ENCODE peak calls at places on chromosome 5, in ten cellular contexts. P is heart left ventricle, W is sigmoid colon, Z is heart right ventricle, U is IMR-90, Q is stomach, H is cardiac muscle cell, K is lower lobe of right lung, A is kidney epithelial cell, O is fibroblast of lung. E is an unnamed sample.
A peak's percentile ranks its signal among the peaks of the same experiment; 100 is the strongest.

GRCh38 chr5:102226321-102226720 is 69.8 kb downstream of the SLCO4C1 start:
- DNase-seq in P (no peak), W (no peak), Z (no peak), U (no peak), Q (no peak), H (no peak), K (no peak), A (no peak), O (no peak), E (no peak)

GRCh38 chr5:124342027-124342471 is 404.4 kb downstream of the ZNF608 start:
- DNase-seq in P (peak; percentile 30), W (peak; percentile 62), Z (no peak), U (peak; percentile 24), Q (no peak), H (peak; percentile 12), K (no peak), A (no peak), O (peak; percentile 97), E (peak; percentile 26)

GRCh38 chr5:123471385-123471784 is 40.6 kb upstream of the CSNK1G3 start:
- DNase-seq in P (no peak), W (no peak), Z (no peak), U (no peak), Q (no peak), H (no peak), K (no peak), A (no peak), O (no peak), E (no peak)

GRCh38 chr5:144436007-144436406 is 265.3 kb downstream of the KCTD16 start:
- DNase-seq in P (no peak), W (no peak), Z (no peak), U (no peak), Q (no peak), H (no peak), K (no peak), A (no peak), O (no peak), E (no peak)

GRCh38 chr5:17238521-17239041 is 21.1 kb downstream of the BASP1 start:
- DNase-seq in P (no peak), W (no peak), Z (no peak), U (peak; percentile 82), Q (no peak), H (no peak), K (no peak), A (no peak), O (peak; percentile 52), E (no peak)

GRCh38 chr5:35246411-35246810 is 16.1 kb upstream of the PRLR start:
- DNase-seq in P (no peak), W (no peak), Z (no peak), U (no peak), Q (no peak), H (peak; percentile 15), K (no peak), A (no peak), O (no peak), E (no peak)

GRCh38 chr5:39399135-39400036 is 25.4 kb downstream of the DAB2 start:
- DNase-seq in P (no peak), W (peak; percentile 73), Z (no peak), U (peak; percentile 98), Q (no peak), H (no peak), K (no peak), A (peak; percentile 94), O (peak; percentile 99), E (peak; percentile 96)

GRCh38 chr5:119453045-119453383 is 717 bp downstream of the HSD17B4 start:
- DNase-seq in P (no peak), W (no peak), Z (no peak), U (peak; percentile 38), Q (peak; percentile 56), H (peak; percentile 28), K (peak; percentile 49), A (no peak), O (peak; percentile 65), E (no peak)

GRCh38 chr5:458547-459353 is 15.8 kb downstream of the EXOC3 start:
- DNase-seq in P (no peak), W (peak; percentile 57), Z (no peak), U (peak; percentile 65), Q (no peak), H (no peak), K (no peak), A (peak; percentile 75), O (no peak), E (peak; percentile 31)

GRCh38 chr5:122110990-122111389 is 18.4 kb upstream of the ZNF474 start:
- DNase-seq in P (no peak), W (no peak), Z (no peak), U (no peak), Q (no peak), H (no peak), K (no peak), A (no peak), O (no peak), E (no peak)

GRCh38 chr5:38463634-38464521 is 92.6 kb downstream of the LIFR start:
- DNase-seq in P (no peak), W (peak; percentile 74), Z (no peak), U (peak; percentile 93), Q (no peak), H (no peak), K (no peak), A (peak; percentile 91), O (peak; percentile 92), E (peak; percentile 67)

DNA sequence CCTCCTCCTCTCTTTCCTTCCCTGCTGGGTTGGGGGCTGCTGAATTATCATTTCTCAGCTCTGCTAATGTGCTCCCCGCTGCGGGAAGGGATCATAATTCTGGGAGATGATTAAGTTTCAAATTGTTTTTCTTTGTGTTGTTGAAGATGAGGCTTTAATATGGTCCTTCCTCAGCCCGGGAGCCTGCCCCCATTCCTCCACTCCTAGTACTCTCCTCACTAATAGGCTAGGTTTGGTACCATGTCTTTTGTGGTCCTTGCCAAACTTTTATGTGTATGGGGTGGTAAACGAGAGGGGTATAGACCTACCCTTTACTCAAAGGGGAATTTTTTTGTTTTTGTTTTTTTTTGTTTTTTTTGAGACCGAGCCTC is 5.7 kb upstream of the PCDH1 start:
- DNase-seq in P (no peak), W (no peak), Z (no peak), U (no peak), Q (no peak), H (no peak), K (no peak), A (no peak), O (no peak), E (no peak)
- H3K4me3 ChIP-seq in P (no peak overlapping the region), W (no peak overlapping the region), Z (no peak overlapping the region), U (no peak overlapping the region), Q (no peak overlapping the region), H (no peak overlapping the region), K (no peak overlapping the region), A (no peak overlapping the region), O (no peak overlapping the region), E (no peak overlapping the region)

GRCh38 chr5:156477196-156477595 is 150.2 kb downstream of the SGCD start:
- DNase-seq in P (no peak), W (no peak), Z (no peak), U (peak; percentile 32), Q (no peak), H (no peak), K (no peak), A (no peak), O (peak; percentile 57), E (no peak)

GRCh38 chr5:156482816-156483215 is 155.9 kb downstream of the SGCD start:
- DNase-seq in P (no peak), W (no peak), Z (no peak), U (no peak), Q (no peak), H (no peak), K (no peak), A (no peak), O (peak; percentile 27), E (no peak)

GRCh38 chr5:156481741-156482140 is 154.8 kb downstream of the SGCD start:
- DNase-seq in P (no peak), W (no peak), Z (no peak), U (peak; percentile 16), Q (no peak), H (no peak), K (no peak), A (peak; percentile 75), O (no peak), E (no peak)

GRCh38 chr5:156476704-156477103 is 149.7 kb downstream of the SGCD start:
- DNase-seq in P (no peak), W (no peak), Z (no peak), U (no peak), Q (no peak), H (no peak), K (no peak), A (no peak), O (no peak), E (no peak)

GRCh38 chr5:156479864-156480263 is 152.9 kb downstream of the SGCD start:
- DNase-seq in P (no peak), W (no peak), Z (no peak), U (peak; percentile 92), Q (no peak), H (no peak), K (no peak), A (no peak), O (peak; percentile 98), E (peak; percentile 71)
- TF ChIP-seq CTCF in P (no peak), W (no peak), Z (no peak), U (no peak), Q (no peak), H (no peak), K (no peak), A (no peak), O (no peak), E (no peak)

DNA sequence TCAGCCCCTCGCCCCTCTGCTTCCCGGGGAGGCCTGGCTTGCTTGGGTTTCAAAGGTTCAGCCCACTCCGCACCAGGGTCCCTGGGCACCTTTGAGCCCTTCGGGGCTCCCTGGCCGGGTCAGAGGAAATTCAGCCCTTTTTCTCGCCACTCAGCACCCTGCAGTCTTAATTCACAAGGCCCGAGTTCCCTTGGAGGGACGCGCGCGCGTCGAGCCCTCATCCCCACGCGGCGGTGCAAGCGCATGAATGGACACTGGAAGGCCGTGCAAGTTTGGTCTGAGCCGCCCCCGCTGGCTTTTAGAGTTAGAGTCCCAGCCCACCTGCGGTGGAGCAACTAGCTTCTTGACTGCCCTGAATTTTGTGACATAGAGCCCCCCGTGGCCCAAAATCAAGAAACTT is 4.5 kb downstream of the EBF1 start:
- DNase-seq in P (peak; percentile 33), W (no peak), Z (peak; percentile 25), U (no peak), Q (no peak), H (no peak), K (no peak), A (no peak), O (no peak), E (no peak)
- H3K27me3 ChIP-seq in P (peaks cover 27% of the 10 kb centered on the region), W (peaks cover 38% of the 10 kb centered on the region), Z (peaks cover 33% of the 10 kb centered on the region), U (peaks cover 9% of the 10 kb centered on the region), Q (peaks cover 40% of the 10 kb centered on the region), H (peaks cover 84% of the 10 kb centered on the region), K (peaks cover 43% of the 10 kb centered on the region), A (peaks cover 35% of the 10 kb centered on the region), O (no peaks in the 10 kb centered on the region), E (no peaks in the 10 kb centered on the region)

DNA sequence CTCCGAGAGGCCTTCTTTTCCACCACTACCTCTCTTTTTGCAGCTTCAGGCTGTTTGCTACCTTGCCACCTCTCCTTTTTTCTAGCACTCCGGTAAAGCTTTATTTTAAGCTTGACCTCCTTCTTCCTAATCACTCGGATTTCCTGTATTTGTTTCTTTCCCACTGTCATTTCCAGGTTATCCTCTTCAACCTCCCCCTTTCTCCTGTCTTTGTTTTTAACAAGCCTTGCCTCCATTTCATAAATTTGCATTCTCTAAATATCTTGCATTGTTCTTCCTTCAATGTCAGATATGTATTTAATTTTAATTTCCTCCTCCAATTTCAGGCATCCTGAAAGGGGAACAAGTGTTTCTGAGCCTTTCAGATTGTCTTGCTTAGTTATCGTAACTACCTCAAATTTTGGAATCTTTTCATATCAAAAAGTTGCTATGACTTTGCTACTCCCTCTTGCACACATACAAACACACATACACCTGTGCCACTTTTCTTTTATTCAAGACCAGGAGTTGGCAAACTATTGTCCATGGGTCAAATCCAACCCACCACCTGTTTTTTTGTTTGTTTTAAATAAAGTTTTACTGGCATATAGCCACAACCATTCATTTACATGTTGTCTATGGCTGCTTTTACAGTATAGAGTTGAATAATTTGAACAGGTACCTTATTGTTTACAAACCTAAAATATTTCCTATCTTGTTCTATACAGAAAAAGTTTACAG is 22.7 kb downstream of the DPYSL3 start:
- DNase-seq in P (no peak), W (no peak), Z (no peak), U (no peak), Q (no peak), H (no peak), K (no peak), A (no peak), O (no peak), E (no peak)
- H3K4me3 ChIP-seq in P (no peak overlapping the region), W (no peak overlapping the region), Z (no peak overlapping the region), U (no peak overlapping the region), Q (no peak overlapping the region), H (no peak overlapping the region), K (no peak overlapping the region), A (no peak overlapping the region), O (no peak overlapping the region), E (no peak overlapping the region)

E was measured in BJ.